ENCODE peak calls at places on chromosomes 3 and 15, in ten cellular contexts. P is left ventricle myocardium inferior, Z is MM.1S, H is epithelial cell of esophagus, V is HFFc6, S is A549, U is type B pancreatic cell, G is BJ, D is GM10248, B is astrocyte of the spinal cord. O is an unnamed sample.

GRCh38 chr15:33453761-33454160 is 143.0 kb downstream of the RYR3 start:
- DNase-seq in P (no peak), Z (no peak), H (no peak), V (no peak), S (no peak), U (no peak), G (no peak), D (no peak), B (no peak), O (peak)

GRCh38 chr3:11717768-11718581 is 74.3 kb upstream of the VGLL4 start:
- DNase-seq in P (no peak), Z (no peak), H (peak), V (peak), S (peak), U (no peak), G (no peak), D (no peak), B (peak), O (no peak)

GRCh38 chr3:192570757-192571156 is 156.6 kb downstream of the FGF12 start:
- DNase-seq in P (no peak), Z (no peak), H (no peak), V (no peak), S (no peak), U (no peak), G (no peak), D (no peak), B (peak), O (no peak)

GRCh38 chr3:19881036-19881435 is 53.0 kb downstream of the EFHB start:
- DNase-seq in P (no peak), Z (no peak), H (no peak), V (no peak), S (no peak), U (no peak), G (no peak), D (no peak), B (no peak), O (no peak)

GRCh38 chr15:51390239-51390931 is 48.9 kb downstream of the GLDN start:
- DNase-seq in P (no peak), Z (no peak), H (no peak), V (no peak), S (no peak), U (no peak), G (no peak), D (peak), B (no peak), O (no peak)

GRCh38 chr3:195258449-195259145 is 12.4 kb downstream of the XXYLT1 start:
- DNase-seq in P (no peak), Z (no peak), H (peak), V (no peak), S (no peak), U (no peak), G (no peak), D (peak), B (no peak), O (no peak)

GRCh38 chr15:62896969-62897486 is 145.5 kb upstream of the TPM1 start:
- DNase-seq in P (peak), Z (no peak), H (peak), V (peak), S (peak), U (peak), G (peak), D (no peak), B (peak), O (peak)

GRCh38 chr15:85727068-85727467 is 67.7 kb downstream of the KLHL25 start:
- DNase-seq in P (no peak), Z (no peak), H (peak), V (peak), S (no peak), U (no peak), G (no peak), D (no peak), B (no peak), O (no peak)

GRCh38 chr3:108477511-108478147 is 32.8 kb downstream of the MYH15 start:
- DNase-seq in P (no peak), Z (peak), H (peak), V (peak), S (peak), U (no peak), G (no peak), D (peak), B (peak), O (no peak)

GRCh38 chr15:50163719-50164410 is 18.1 kb upstream of the SLC27A2 start:
- DNase-seq in P (no peak), Z (no peak), H (no peak), V (no peak), S (no peak), U (no peak), G (no peak), D (no peak), B (no peak), O (no peak)

GRCh38 chr3:32842531-32842931 is 24.7 kb downstream of the TRIM71 start:
- DNase-seq in P (no peak), Z (peak), H (no peak), V (no peak), S (no peak), U (no peak), G (no peak), D (no peak), B (no peak), O (no peak)

GRCh38 chr3:8552223-8552762 is 50.7 kb downstream of the LMCD1 start:
- DNase-seq in P (no peak), Z (no peak), H (no peak), V (no peak), S (no peak), U (no peak), G (no peak), D (no peak), B (no peak), O (no peak)

GRCh38 chr3:195411831-195412230 is 31.0 kb downstream of the ACAP2 start:
- DNase-seq in P (no peak), Z (no peak), H (no peak), V (peak), S (no peak), U (no peak), G (peak), D (no peak), B (peak), O (no peak)

GRCh38 chr3:55486857-55487375 is at the start of gene WNT5A:
- DNase-seq in P (peak), Z (peak), H (peak), V (no peak), S (no peak), U (peak), G (no peak), D (no peak), B (peak), O (no peak)

GRCh38 chr3:36763111-36763849 is 1.1 kb downstream of the DCLK3 start:
- DNase-seq in P (no peak), Z (no peak), H (peak), V (no peak), S (no peak), U (no peak), G (no peak), D (no peak), B (no peak), O (no peak)

GRCh38 chr15:68347392-68347791 is 69.8 kb downstream of the FEM1B start:
- DNase-seq in P (no peak), Z (no peak), H (no peak), V (no peak), S (no peak), U (no peak), G (peak), D (no peak), B (peak), O (no peak)

GRCh38 chr3:101611023-101611422 is 37.0 kb downstream of the PCNP start:
- DNase-seq in P (no peak), Z (no peak), H (no peak), V (no peak), S (no peak), U (no peak), G (no peak), D (no peak), B (no peak), O (no peak)

GRCh38 chr15:69298697-69299441 is at the start of gene PAQR5:
- DNase-seq in P (peak), Z (no peak), H (peak), V (no peak), S (peak), U (no peak), G (no peak), D (no peak), B (no peak), O (no peak)

GRCh38 chr3:170690133-170690981 is 104.5 kb upstream of the SLC7A14 start:
- DNase-seq in P (peak), Z (peak), H (peak), V (peak), S (peak), U (peak), G (no peak), D (peak), B (no peak), O (no peak)

GRCh38 chr15:73901126-73901810 is 25.0 kb upstream of the LOXL1 start:
- DNase-seq in P (no peak), Z (no peak), H (no peak), V (no peak), S (no peak), U (no peak), G (no peak), D (no peak), B (no peak), O (no peak)

GRCh38 chr15:51887887-51888592 is 58.6 kb downstream of the TMOD3 start:
- DNase-seq in P (no peak), Z (no peak), H (no peak), V (no peak), S (peak), U (no peak), G (no peak), D (no peak), B (no peak), O (no peak)

GRCh38 chr3:189937302-189938255 is 183.1 kb downstream of the P3H2 start:
- DNase-seq in P (no peak), Z (no peak), H (peak), V (peak), S (peak), U (no peak), G (peak), D (no peak), B (peak), O (peak)

GRCh38 chr15:52020253-52021085 is 1.4 kb downstream of the MAPK6 start:
- DNase-seq in P (no peak), Z (no peak), H (no peak), V (no peak), S (no peak), U (no peak), G (no peak), D (no peak), B (no peak), O (no peak)

DNA sequence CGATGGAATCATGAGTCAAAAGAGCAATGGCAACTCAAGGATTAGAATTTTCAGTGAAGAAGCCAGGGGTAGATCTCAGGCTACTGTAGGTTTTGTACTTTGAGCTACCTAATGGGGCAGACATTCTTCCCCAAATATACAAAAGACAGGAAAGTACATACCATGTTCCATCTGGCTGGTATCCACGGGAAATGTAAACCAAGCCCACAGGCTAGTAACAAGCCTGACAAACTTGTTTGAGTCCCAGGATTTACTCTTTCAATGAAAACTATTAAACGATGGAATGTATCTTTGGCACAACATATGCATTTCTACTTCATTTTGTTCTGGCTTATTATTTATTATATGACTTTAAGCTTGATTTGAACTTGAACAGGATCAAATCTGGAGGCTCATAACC is 44.2 kb upstream of the GOLIM4 start:
- DNase-seq in P (no peak), Z (no peak), H (peak), V (no peak), S (no peak), U (no peak), G (no peak), D (no peak), B (no peak), O (no peak)
- TF ChIP-seq CTCF in P (no peak), Z (no peak), H (no peak), V (no peak), S (no peak), U (no peak), G (no peak), D (no peak), B (no peak), O (no peak)

GRCh38 chr3:43738305-43738704 is 47.6 kb downstream of the ABHD5 start:
- DNase-seq in P (no peak), Z (no peak), H (no peak), V (no peak), S (no peak), U (no peak), G (no peak), D (no peak), B (no peak), O (no peak)

GRCh38 chr3:43737001-43737440 is 46.3 kb downstream of the ABHD5 start:
- DNase-seq in P (no peak), Z (no peak), H (no peak), V (no peak), S (no peak), U (no peak), G (no peak), D (no peak), B (no peak), O (no peak)

GRCh38 chr3:43747641-43748040 is 56.9 kb downstream of the ABHD5 start:
- DNase-seq in P (no peak), Z (no peak), H (no peak), V (peak), S (no peak), U (no peak), G (no peak), D (no peak), B (no peak), O (no peak)

GRCh38 chr3:43748179-43748578 is 57.4 kb downstream of the ABHD5 start:
- DNase-seq in P (no peak), Z (no peak), H (peak), V (peak), S (no peak), U (no peak), G (no peak), D (no peak), B (peak), O (no peak)

GRCh38 chr3:43742935-43743334 is 52.2 kb downstream of the ABHD5 start:
- DNase-seq in P (no peak), Z (no peak), H (no peak), V (no peak), S (no peak), U (no peak), G (no peak), D (no peak), B (no peak), O (no peak)
- TF ChIP-seq CTCF in P (peak), Z (peak), H (peak), V (peak), S (peak), U (peak), G (peak), D (no peak), B (peak), O (peak)

DNA sequence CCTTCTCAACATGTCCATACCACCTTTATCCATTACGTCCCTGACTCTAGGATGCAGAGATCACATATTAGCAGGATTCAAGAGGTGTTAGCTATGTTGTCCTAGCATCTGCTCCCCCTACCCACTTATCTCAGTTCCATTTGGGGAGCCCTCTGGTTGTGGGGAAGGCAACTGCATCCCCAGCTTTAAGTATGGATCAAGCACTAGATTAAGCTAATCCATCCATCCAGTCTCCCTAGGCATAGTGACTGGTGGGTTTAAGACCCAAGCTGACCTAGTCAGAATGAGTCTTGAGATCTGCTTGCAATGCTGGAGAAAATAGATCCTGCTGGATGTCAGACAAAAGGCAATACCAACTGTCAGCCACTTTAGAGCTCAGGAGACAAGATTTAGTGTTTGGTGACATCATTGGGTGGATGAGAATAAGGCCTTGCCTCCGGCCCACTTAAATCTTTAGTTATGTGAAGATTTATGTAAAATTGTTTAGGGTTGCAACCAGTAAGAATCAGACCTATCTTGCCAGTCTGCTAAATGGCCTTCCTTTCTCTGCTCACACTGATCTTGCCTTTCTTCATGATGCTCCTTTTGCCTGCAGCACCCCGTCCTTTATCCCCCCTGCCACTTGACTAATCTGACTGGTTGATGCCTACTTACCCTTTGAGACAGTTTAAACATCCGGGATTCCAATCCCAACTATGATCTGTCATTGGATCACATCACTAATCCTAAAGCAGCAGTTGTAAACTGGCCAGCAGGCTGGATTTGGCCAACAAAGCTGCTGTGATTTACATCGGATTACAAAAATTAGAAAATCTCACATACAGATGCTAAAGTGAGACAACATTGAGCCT is 2.1 kb upstream of the ISY1 start:
- DNase-seq in P (no peak), Z (no peak), H (no peak), V (no peak), S (no peak), U (no peak), G (no peak), D (no peak), B (no peak), O (no peak)
- TF ChIP-seq CTCF in P (no peak), Z (peak), H (peak), V (peak), S (no peak), U (peak), G (peak), D (peak), B (peak), O (peak)

GRCh38 chr3:31546725-31547124 is 14.0 kb downstream of the STT3B start:
- DNase-seq in P (no peak), Z (no peak), H (no peak), V (no peak), S (no peak), U (no peak), G (no peak), D (no peak), B (no peak), O (no peak)

GRCh38 chr3:31553258-31553657 is 20.5 kb downstream of the STT3B start:
- DNase-seq in P (no peak), Z (no peak), H (no peak), V (no peak), S (no peak), U (no peak), G (no peak), D (no peak), B (no peak), O (no peak)

GRCh38 chr3:31552103-31552502 is 19.4 kb downstream of the STT3B start:
- DNase-seq in P (no peak), Z (no peak), H (no peak), V (no peak), S (no peak), U (no peak), G (no peak), D (no peak), B (no peak), O (no peak)

GRCh38 chr3:31546152-31546551 is 13.4 kb downstream of the STT3B start:
- DNase-seq in P (no peak), Z (no peak), H (peak), V (no peak), S (no peak), U (no peak), G (no peak), D (no peak), B (no peak), O (no peak)

GRCh38 chr3:31550452-31551251 is 17.9 kb downstream of the STT3B start:
- DNase-seq in P (no peak), Z (peak), H (peak), V (peak), S (peak), U (no peak), G (no peak), D (no peak), B (peak), O (no peak)
- TF ChIP-seq CTCF in P (peak), Z (peak), H (peak), V (peak), S (peak), U (peak), G (peak), D (peak), B (peak), O (peak)

O was measured in epithelial cell of proximal tubule.